ENCODE peak calls at places on chromosomes 7 and 10, in ten cellular contexts. A, J, S, H, R, P, X, F, T and K are unnamed samples.

GRCh38 chr10:122112625-122113160 is 123.7 kb downstream of the TACC2 start:
- DNase-seq in S (peak; percentile 97), H (peak; percentile 73), T (peak; percentile 84), J (peak; percentile 86), X (peak; percentile 87), P (peak; percentile 45), F (peak; percentile 95), A (peak; percentile 97), R (peak; percentile 95), K (peak; percentile 94)

GRCh38 chr7:135209225-135209834 is 2.0 kb downstream of the WDR91 start:
- DNase-seq in F (no peak), H (no peak), J (no peak), R (no peak), S (no peak), A (no peak), X (no peak), T (no peak), P (no peak), K (no peak)

GRCh38 chr10:84546609-84547008 is 218.2 kb downstream of the CCSER2 start:
- DNase-seq in H (no peak), X (no peak), T (peak; percentile 44), S (no peak), F (no peak), J (no peak), R (no peak), P (no peak), A (no peak), K (no peak)

GRCh38 chr7:12715372-12716133 is 28.1 kb downstream of the ARL4A start:
- DNase-seq in X (peak; percentile 84), S (peak; percentile 78), J (peak; percentile 50), F (peak; percentile 97), P (no peak), R (peak; percentile 90), T (peak; percentile 78), A (peak; percentile 98), H (peak; percentile 28), K (peak; percentile 86)

GRCh38 chr7:23108995-23109394 is 3.4 kb downstream of the KLHL7 start:
- DNase-seq in T (no peak), S (no peak), R (no peak), F (no peak), P (no peak), X (no peak), J (no peak), H (no peak), A (no peak), K (no peak)

GRCh38 chr10:117268907-117269306 is 28.0 kb downstream of the SLC18A2 start:
- DNase-seq in S (no peak), A (no peak), P (no peak), T (no peak), X (no peak), R (no peak), J (no peak), H (no peak), F (no peak), K (no peak)

GRCh38 chr10:67476201-67476600 is 219.8 kb downstream of the CTNNA3 start:
- DNase-seq in F (no peak), R (no peak), T (no peak), A (no peak), P (no peak), J (no peak), H (no peak), X (no peak), S (no peak), K (no peak)

GRCh38 chr10:46543379-46544014 is 13.0 kb downstream of the GPRIN2 start:
- DNase-seq in S (no peak), A (no peak), J (no peak), H (peak; percentile 1), X (no peak), F (no peak), P (no peak), R (peak; percentile 75), T (no peak), K (no peak)

GRCh38 chr7:24503511-24503910 is 69.7 kb upstream of the PALS2 start:
- DNase-seq in X (no peak), A (no peak), J (no peak), P (no peak), T (no peak), S (no peak), H (no peak), R (no peak), F (no peak), K (no peak)

GRCh38 chr10:29946953-29947700 is 112.3 kb downstream of the JCAD start:
- DNase-seq in H (peak; percentile 62), T (peak; percentile 32), S (peak; percentile 88), A (peak; percentile 85), P (no peak), J (no peak), R (peak; percentile 84), F (peak; percentile 93), X (peak; percentile 74), K (peak; percentile 89)

GRCh38 chr10:50224330-50224952 is 26.9 kb downstream of the ASAH2 start:
- DNase-seq in H (no peak), T (no peak), J (no peak), A (peak; percentile 68), X (peak; percentile 31), P (peak; percentile 35), R (no peak), F (peak; percentile 64), S (no peak), K (peak; percentile 61)

GRCh38 chr10:113060221-113061053 is 110.4 kb downstream of the TCF7L2 start:
- DNase-seq in A (peak; percentile 57), T (no peak), S (peak; percentile 68), J (peak; percentile 64), X (no peak), H (no peak), F (peak; percentile 47), P (no peak), R (peak; percentile 91), K (no peak)

GRCh38 chr10:28250358-28250757 is 52.5 kb downstream of the MPP7 start:
- DNase-seq in S (no peak), J (no peak), P (no peak), H (no peak), X (no peak), R (no peak), A (no peak), T (no peak), F (no peak), K (no peak)

GRCh38 chr10:25766687-25767221 is 167.3 kb upstream of the MYO3A start:
- DNase-seq in H (no peak), J (no peak), P (no peak), A (no peak), T (no peak), S (no peak), R (no peak), F (no peak), X (no peak), K (no peak)

GRCh38 chr7:13841284-13841683 is 148.2 kb downstream of the ETV1 start:
- DNase-seq in F (no peak), P (no peak), X (no peak), S (no peak), J (no peak), H (no peak), A (no peak), T (no peak), R (no peak), K (no peak)

GRCh38 chr10:32985781-32986350 is 27.8 kb upstream of the ITGB1 start:
- DNase-seq in S (no peak), H (no peak), R (no peak), F (peak; percentile 87), J (no peak), T (no peak), A (peak; percentile 95), P (no peak), X (no peak), K (peak; percentile 89)

GRCh38 chr10:90658791-90659190 is 199.0 kb downstream of the HTR7 start:
- DNase-seq in T (no peak), X (no peak), P (no peak), A (no peak), S (no peak), F (no peak), R (no peak), H (no peak), J (no peak), K (no peak)
- TF ChIP-seq CTCF in T (no peak), X (no peak), P (no peak), A (no peak), S (no peak), F (peak; percentile 32), R (no peak), H (no peak), J (no peak), K (no peak)

GRCh38 chr7:28224172-28224571 is 43.6 kb upstream of the JAZF1 start:
- DNase-seq in J (no peak), F (no peak), P (no peak), X (no peak), R (no peak), H (no peak), S (no peak), A (no peak), T (no peak), K (no peak)
- TF ChIP-seq CTCF in J (no peak), F (no peak), P (no peak), X (no peak), R (no peak), H (no peak), S (no peak), A (no peak), T (no peak), K (no peak)

DNA sequence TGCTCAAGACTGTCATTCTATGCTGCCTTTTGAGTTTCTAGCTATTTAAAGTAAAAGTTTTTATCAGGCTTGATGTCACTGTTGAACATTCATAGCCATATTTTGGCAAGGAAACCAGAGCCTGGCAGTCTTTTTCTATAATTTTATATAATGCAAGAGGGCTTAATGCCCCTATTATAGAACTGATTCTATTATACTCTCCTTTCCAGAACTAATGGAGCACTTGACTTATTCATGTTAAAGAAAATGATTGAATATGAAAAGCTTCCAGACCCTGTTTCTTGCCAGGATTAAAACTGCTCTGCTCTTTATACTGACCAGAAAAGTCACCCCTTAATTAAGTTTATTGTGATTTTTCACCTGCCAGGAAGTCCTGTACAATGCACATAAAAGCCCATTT is 337.6 kb upstream of the CHRM2 start:
- DNase-seq in P (no peak), F (no peak), J (no peak), R (no peak), X (no peak), A (no peak), T (no peak), S (no peak), H (no peak), K (no peak)
- TF ChIP-seq CTCF in P (no peak), F (no peak), J (no peak), R (no peak), X (no peak), A (no peak), T (no peak), S (no peak), H (no peak), K (no peak)

DNA sequence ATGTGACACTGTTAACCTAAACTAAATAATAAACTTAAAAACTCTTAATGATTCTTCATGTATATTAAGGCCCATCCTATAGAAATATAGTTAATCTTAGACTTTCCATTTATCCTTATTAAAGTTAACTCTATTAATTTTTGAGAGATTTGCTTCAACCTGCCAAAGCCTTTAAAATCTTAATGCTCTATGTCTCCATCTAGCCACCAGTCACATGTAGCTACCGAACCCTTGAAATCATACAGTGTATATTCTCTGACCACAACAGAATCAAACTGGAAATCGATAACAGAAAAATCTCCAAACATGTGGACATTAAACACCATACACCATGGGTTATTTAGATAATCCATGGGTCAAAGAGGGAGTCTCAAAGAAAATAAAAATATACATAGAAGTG is 51.9 kb downstream of the ASZ1 start:
- DNase-seq in H (no peak), P (no peak), R (no peak), J (no peak), A (peak; percentile 8), S (no peak), F (peak; percentile 42), X (no peak), T (no peak), K (peak; percentile 6)
- TF ChIP-seq CTCF in H (no peak), P (peak; percentile 10), R (no peak), J (no peak), A (peak; percentile 30), S (no peak), F (peak; percentile 54), X (peak; percentile 42), T (no peak), K (peak; percentile 52)